ENCODE peak calls at places on chromosomes 1 and 21, in five cellular contexts. R, I, X, F and A are unnamed samples.
A peak's percentile ranks its signal among the peaks of the same experiment; 100 is the strongest.

GRCh38 chr21:34035619-34036354 is 37.6 kb upstream of the MRPS6 start:
- DNase-seq in I (no peak), R (no peak), F (no peak), X (no peak), A (no peak)

GRCh38 chr1:108880850-108881249 is 4.1 kb downstream of the GPSM2 start:
- DNase-seq in I (no peak), R (no peak), X (no peak), F (no peak), A (no peak)

GRCh38 chr1:39727932-39728317 is 10.8 kb upstream of the PPIE start:
- DNase-seq in R (no peak), I (no peak), X (no peak), F (no peak), A (no peak)

GRCh38 chr1:226872455-226872854 is 2.0 kb downstream of the PSEN2 start:
- DNase-seq in X (no peak), F (no peak), R (no peak), I (no peak), A (no peak)

GRCh38 chr1:41615981-41616380 is 131.5 kb upstream of the EDN2 start:
- DNase-seq in R (no peak), I (no peak), X (no peak), F (no peak), A (no peak)

GRCh38 chr21:31750843-31751242 is 18.9 kb upstream of the SCAF4 start:
- DNase-seq in X (no peak), F (peak; percentile 69), R (no peak), I (no peak), A (no peak)

GRCh38 chr1:119316870-119317416 is 51.6 kb upstream of the HAO2 start:
- DNase-seq in X (no peak), I (no peak), F (no peak), R (peak; percentile 28), A (no peak)

GRCh38 chr1:6052543-6053205 is 7.0 kb downstream of the KCNAB2 start:
- DNase-seq in F (peak; percentile 45), R (peak; percentile 21), I (peak; percentile 4), X (peak; percentile 33), A (peak; percentile 56)

GRCh38 chr1:218390625-218391024 is 45.5 kb downstream of the TGFB2 start:
- DNase-seq in R (no peak), F (no peak), X (no peak), I (no peak), A (no peak)

GRCh38 chr1:9062846-9063245 is 6.6 kb downstream of the SLC2A5 start:
- DNase-seq in F (no peak), I (no peak), R (no peak), X (no peak), A (no peak)

GRCh38 chr21:29092102-29092959 is 18.9 kb upstream of the CCT8 start:
- DNase-seq in X (no peak), F (peak; percentile 77), R (no peak), I (no peak), A (no peak)

GRCh38 chr1:201088901-201089525 is 23.2 kb downstream of the CACNA1S start:
- DNase-seq in R (no peak), I (no peak), F (no peak), X (no peak), A (no peak)

GRCh38 chr1:88943221-88943620 is 49.2 kb downstream of the KYAT3 start:
- DNase-seq in F (peak; percentile 29), I (no peak), R (no peak), X (no peak), A (no peak)

GRCh38 chr1:71908871-71909390 is 373.4 kb downstream of the NEGR1 start:
- DNase-seq in F (no peak), I (no peak), X (no peak), R (no peak), A (peak; percentile 79)

GRCh38 chr1:119594386-119594785 is 53.7 kb downstream of the ZNF697 start:
- DNase-seq in R (no peak), I (no peak), F (no peak), X (no peak), A (no peak)

GRCh38 chr1:110424699-110425098 is 17.2 kb upstream of the LAMTOR5 start:
- DNase-seq in I (no peak), R (no peak), F (no peak), X (no peak), A (no peak)

GRCh38 chr1:202216691-202217090 is 23.1 kb downstream of the LGR6 start:
- DNase-seq in F (no peak), R (peak; percentile 43), X (no peak), I (no peak), A (no peak)

GRCh38 chr1:93738075-93738622 is 56.5 kb upstream of the BCAR3 start:
- DNase-seq in R (no peak), I (no peak), F (peak; percentile 97), X (peak; percentile 41), A (no peak)

GRCh38 chr1:221765527-221765926 is 23.6 kb upstream of the DUSP10 start:
- DNase-seq in R (peak; percentile 10), F (peak; percentile 59), X (no peak), I (no peak), A (no peak)

GRCh38 chr1:182206628-182207239 is 145.2 kb upstream of the ZNF648 start:
- DNase-seq in X (no peak), F (no peak), I (no peak), R (no peak), A (no peak)

GRCh38 chr1:208387908-208388756 is 143.9 kb upstream of the PLXNA2 start:
- DNase-seq in R (no peak), I (no peak), X (no peak), F (no peak), A (no peak)

GRCh38 chr1:233441981-233442380 is 114.5 kb downstream of the MAP3K21 start:
- DNase-seq in I (no peak), X (no peak), R (no peak), F (no peak), A (no peak)

GRCh38 chr1:170985406-170985805 is 50.1 kb downstream of the MROH9 start:
- DNase-seq in X (no peak), F (no peak), I (no peak), R (no peak), A (no peak)

GRCh38 chr1:153880962-153881361 is 41.8 kb downstream of the GATAD2B start:
- DNase-seq in I (peak; percentile 71), X (peak; percentile 67), F (peak; percentile 86), R (no peak), A (peak; percentile 91)

GRCh38 chr1:34781071-34781843 is at the start of gene GJB3:
- DNase-seq in F (no peak), X (no peak), I (no peak), R (no peak), A (no peak)

GRCh38 chr1:205396972-205397616 is 24.8 kb downstream of the LEMD1 start:
- DNase-seq in X (no peak), F (peak; percentile 31), I (no peak), R (peak; percentile 35), A (peak; percentile 56)

GRCh38 chr1:239951518-239952130 is 140.1 kb upstream of the FMN2 start:
- DNase-seq in X (peak; percentile 35), F (peak; percentile 61), I (peak; percentile 17), R (peak; percentile 53), A (peak; percentile 30)

GRCh38 chr1:224333309-224333926 is 3.4 kb upstream of the NVL start:
- DNase-seq in R (peak; percentile 88), X (peak; percentile 22), F (peak; percentile 68), I (no peak), A (no peak)

GRCh38 chr1:20349561-20349960 is 58.9 kb downstream of the VWA5B1 start:
- DNase-seq in F (peak; percentile 24), R (no peak), X (no peak), I (no peak), A (no peak)

GRCh38 chr21:37365657-37366487 is 701 bp upstream of the DYRK1A start:
- DNase-seq in F (peak; percentile 64), X (no peak), R (peak; percentile 18), I (peak; percentile 70), A (no peak)

GRCh38 chr1:155250633-155251449 is 4.4 kb downstream of the ENTREP3 start:
- DNase-seq in X (no peak), I (peak; percentile 80), F (peak; percentile 85), R (peak; percentile 91), A (peak; percentile 82)

GRCh38 chr1:203153989-203154821 is 21.4 kb downstream of the MYBPH start:
- DNase-seq in R (peak; percentile 31), F (peak; percentile 32), X (no peak), I (no peak), A (no peak)

GRCh38 chr1:3393024-3393986 is 61.2 kb upstream of the ARHGEF16 start:
- DNase-seq in R (no peak), X (no peak), F (no peak), I (no peak), A (no peak)

GRCh38 chr1:22021061-22021460 is 19.6 kb downstream of the CELA3A start:
- DNase-seq in X (no peak), F (no peak), I (no peak), R (no peak), A (no peak)

GRCh38 chr1:40768146-40768990 is 15.2 kb upstream of the KCNQ4 start:
- DNase-seq in R (no peak), F (no peak), X (no peak), I (no peak), A (no peak)

GRCh38 chr1:55378582-55378981 is 163.4 kb upstream of the USP24 start:
- DNase-seq in X (no peak), I (no peak), R (no peak), F (peak; percentile 27), A (no peak)

GRCh38 chr1:79588719-79589118 is 582.2 kb upstream of the ADGRL4 start:
- DNase-seq in I (no peak), X (no peak), F (no peak), R (no peak), A (no peak)

GRCh38 chr1:52142220-52143153 is 598 bp downstream of the ZFYVE9 start:
- DNase-seq in I (peak; percentile 64), R (no peak), X (no peak), F (peak; percentile 58), A (no peak)